ENCODE peak calls at places on chromosomes 12 and 14, in nine cellular contexts. One of them, this sample, is unnamed. For H3K4me1 and H3K9me3, the result is how much of the 10 kb centered on the place peaks cover.

GRCh38 chr12:71691504-71692129 is 5.7 kb downstream of the TMEM19 start:
- DNase-seq in psoas muscle: no peak
- DNase-seq in tibial nerve: no peak
- DNase-seq in cardiac muscle cell: no peak
- DNase-seq in adrenal gland: no peak
- DNase-seq in lower lobe of right lung: no peak
- DNase-seq in sigmoid colon: no peak
- DNase-seq in left ventricle myocardium inferior: no peak
- DNase-seq in OCI-LY7: peak
- DNase-seq in this sample: no peak

GRCh38 chr14:95255487-95255886 is 64.2 kb downstream of the CLMN start:
- DNase-seq in psoas muscle: peak
- DNase-seq in tibial nerve: peak
- DNase-seq in cardiac muscle cell: peak
- DNase-seq in adrenal gland: no peak
- DNase-seq in lower lobe of right lung: peak
- DNase-seq in sigmoid colon: no peak
- DNase-seq in left ventricle myocardium inferior: no peak
- DNase-seq in OCI-LY7: peak
- DNase-seq in this sample: peak

GRCh38 chr14:76917158-76917596 is 91.0 kb downstream of the LRRC74A start:
- DNase-seq in psoas muscle: peak
- DNase-seq in tibial nerve: no peak
- DNase-seq in cardiac muscle cell: peak
- DNase-seq in adrenal gland: peak
- DNase-seq in lower lobe of right lung: no peak
- DNase-seq in sigmoid colon: peak
- DNase-seq in left ventricle myocardium inferior: peak
- DNase-seq in OCI-LY7: peak
- DNase-seq in this sample: no peak

GRCh38 chr14:29814153-29815057 is 113.2 kb downstream of the PRKD1 start:
- DNase-seq in psoas muscle: peak
- DNase-seq in tibial nerve: no peak
- DNase-seq in cardiac muscle cell: no peak
- DNase-seq in adrenal gland: peak
- DNase-seq in lower lobe of right lung: no peak
- DNase-seq in sigmoid colon: peak
- DNase-seq in left ventricle myocardium inferior: peak
- DNase-seq in OCI-LY7: no peak
- DNase-seq in this sample: peak

GRCh38 chr14:104795781-104796681 is 483 bp upstream of the AKT1 start:
- DNase-seq in psoas muscle: peak
- DNase-seq in tibial nerve: peak
- DNase-seq in cardiac muscle cell: peak
- DNase-seq in adrenal gland: no peak
- DNase-seq in lower lobe of right lung: no peak
- DNase-seq in sigmoid colon: no peak
- DNase-seq in left ventricle myocardium inferior: peak
- DNase-seq in OCI-LY7: peak
- DNase-seq in this sample: peak

GRCh38 chr12:10197879-10198278 is 14.8 kb upstream of the GABARAPL1 start:
- DNase-seq in psoas muscle: no peak
- DNase-seq in tibial nerve: no peak
- DNase-seq in cardiac muscle cell: no peak
- DNase-seq in adrenal gland: no peak
- DNase-seq in lower lobe of right lung: no peak
- DNase-seq in sigmoid colon: no peak
- DNase-seq in left ventricle myocardium inferior: no peak
- DNase-seq in OCI-LY7: no peak
- DNase-seq in this sample: no peak

GRCh38 chr12:51023625-51024395 is 2.4 kb downstream of the SLC11A2 start:
- DNase-seq in psoas muscle: no peak
- DNase-seq in tibial nerve: no peak
- DNase-seq in cardiac muscle cell: no peak
- DNase-seq in adrenal gland: no peak
- DNase-seq in lower lobe of right lung: no peak
- DNase-seq in sigmoid colon: no peak
- DNase-seq in left ventricle myocardium inferior: no peak
- DNase-seq in OCI-LY7: no peak
- DNase-seq in this sample: no peak

GRCh38 chr12:114779647-114780046 is 95.7 kb upstream of the TBX3 start:
- DNase-seq in psoas muscle: no peak
- DNase-seq in tibial nerve: no peak
- DNase-seq in cardiac muscle cell: no peak
- DNase-seq in adrenal gland: no peak
- DNase-seq in lower lobe of right lung: no peak
- DNase-seq in sigmoid colon: no peak
- DNase-seq in left ventricle myocardium inferior: no peak
- DNase-seq in OCI-LY7: no peak
- DNase-seq in this sample: no peak

GRCh38 chr12:89252284-89252683 is 100.0 kb downstream of the DUSP6 start:
- DNase-seq in psoas muscle: no peak
- DNase-seq in tibial nerve: no peak
- DNase-seq in cardiac muscle cell: no peak
- DNase-seq in adrenal gland: no peak
- DNase-seq in lower lobe of right lung: no peak
- DNase-seq in sigmoid colon: no peak
- DNase-seq in left ventricle myocardium inferior: no peak
- DNase-seq in OCI-LY7: no peak
- DNase-seq in this sample: no peak

GRCh38 chr14:68690106-68690960 is 102.5 kb downstream of the ZFP36L1 start:
- DNase-seq in psoas muscle: no peak
- DNase-seq in tibial nerve: no peak
- DNase-seq in cardiac muscle cell: no peak
- DNase-seq in adrenal gland: no peak
- DNase-seq in lower lobe of right lung: no peak
- DNase-seq in sigmoid colon: peak
- DNase-seq in left ventricle myocardium inferior: no peak
- DNase-seq in OCI-LY7: no peak
- DNase-seq in this sample: no peak

GRCh38 chr14:68691031-68691864 is 101.6 kb downstream of the ZFP36L1 start:
- DNase-seq in psoas muscle: no peak
- DNase-seq in tibial nerve: no peak
- DNase-seq in cardiac muscle cell: no peak
- DNase-seq in adrenal gland: no peak
- DNase-seq in lower lobe of right lung: no peak
- DNase-seq in sigmoid colon: peak
- DNase-seq in left ventricle myocardium inferior: no peak
- DNase-seq in OCI-LY7: no peak
- DNase-seq in this sample: no peak

GRCh38 chr14:68693926-68694325 is 98.9 kb downstream of the ZFP36L1 start:
- DNase-seq in psoas muscle: no peak
- DNase-seq in tibial nerve: no peak
- DNase-seq in cardiac muscle cell: no peak
- DNase-seq in adrenal gland: no peak
- DNase-seq in lower lobe of right lung: no peak
- DNase-seq in sigmoid colon: no peak
- DNase-seq in left ventricle myocardium inferior: no peak
- DNase-seq in OCI-LY7: no peak
- DNase-seq in this sample: no peak

GRCh38 chr14:68692916-68693771 is 99.7 kb downstream of the ZFP36L1 start:
- DNase-seq in psoas muscle: no peak
- DNase-seq in tibial nerve: no peak
- DNase-seq in cardiac muscle cell: no peak
- DNase-seq in adrenal gland: no peak
- DNase-seq in lower lobe of right lung: no peak
- DNase-seq in sigmoid colon: peak
- DNase-seq in left ventricle myocardium inferior: no peak
- DNase-seq in OCI-LY7: no peak
- DNase-seq in this sample: no peak

DNA sequence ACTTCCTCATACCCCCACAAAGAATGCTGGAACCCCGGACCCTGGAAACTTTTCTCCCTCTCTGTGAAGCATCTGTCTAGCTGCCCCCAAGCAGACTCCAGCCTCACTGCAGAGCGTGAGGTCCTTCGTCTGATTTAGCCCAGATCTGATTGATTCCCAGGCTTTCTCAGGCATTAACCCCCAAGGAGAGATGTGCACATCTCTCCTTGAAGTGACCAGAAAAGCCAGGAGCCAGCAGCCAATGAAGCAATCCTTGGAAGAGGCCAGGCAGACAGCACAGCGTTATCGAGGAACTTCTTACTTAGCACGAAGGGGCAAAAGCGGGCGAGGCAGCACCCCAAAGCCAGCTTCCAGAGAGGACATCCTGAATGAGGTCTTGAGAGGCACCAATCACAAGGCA is 100.7 kb downstream of the ZFP36L1 start:
- DNase-seq in psoas muscle: no peak
- DNase-seq in tibial nerve: no peak
- DNase-seq in cardiac muscle cell: no peak
- DNase-seq in adrenal gland: no peak
- DNase-seq in lower lobe of right lung: no peak
- DNase-seq in sigmoid colon: peak
- DNase-seq in left ventricle myocardium inferior: no peak
- DNase-seq in OCI-LY7: no peak
- DNase-seq in this sample: no peak
- H3K4me1 ChIP-seq in psoas muscle: under half
- H3K4me1 ChIP-seq in tibial nerve: under half
- H3K4me1 ChIP-seq in cardiac muscle cell: under half
- H3K4me1 ChIP-seq in adrenal gland: under half
- H3K4me1 ChIP-seq in lower lobe of right lung: under half
- H3K4me1 ChIP-seq in sigmoid colon: under half
- H3K4me1 ChIP-seq in left ventricle myocardium inferior: under half
- H3K4me1 ChIP-seq in OCI-LY7: half or more
- H3K4me1 ChIP-seq in this sample: under half

DNA sequence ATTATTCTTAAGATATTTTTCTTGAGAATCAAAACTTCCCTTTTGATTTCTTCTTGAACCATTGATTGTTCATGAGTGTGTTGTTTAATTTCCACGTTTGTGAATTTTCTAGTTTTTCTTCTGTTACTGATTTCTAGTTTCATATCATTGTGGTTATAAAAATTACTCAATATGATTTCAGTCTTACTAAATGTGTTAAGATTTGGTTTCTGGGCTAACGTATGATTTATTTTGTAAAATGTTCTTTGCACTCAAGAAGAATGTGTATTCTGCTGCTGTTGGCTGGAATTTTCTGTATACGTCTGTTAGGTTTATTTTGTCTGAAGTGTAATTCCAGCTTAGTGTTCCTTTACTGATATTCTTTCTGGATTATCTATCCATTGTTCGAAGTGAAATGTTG is 24.7 kb downstream of the TRMT5 start:
- DNase-seq in psoas muscle: no peak
- DNase-seq in tibial nerve: no peak
- DNase-seq in cardiac muscle cell: no peak
- DNase-seq in adrenal gland: no peak
- DNase-seq in lower lobe of right lung: no peak
- DNase-seq in sigmoid colon: no peak
- DNase-seq in left ventricle myocardium inferior: no peak
- DNase-seq in OCI-LY7: no peak
- DNase-seq in this sample: no peak
- H3K9me3 ChIP-seq in psoas muscle: under half
- H3K9me3 ChIP-seq in tibial nerve: half or more
- H3K9me3 ChIP-seq in cardiac muscle cell: under half
- H3K9me3 ChIP-seq in adrenal gland: under half
- H3K9me3 ChIP-seq in lower lobe of right lung: under half
- H3K9me3 ChIP-seq in sigmoid colon: under half
- H3K9me3 ChIP-seq in left ventricle myocardium inferior: half or more
- H3K9me3 ChIP-seq in OCI-LY7: under half
- H3K9me3 ChIP-seq in this sample: under half

DNA sequence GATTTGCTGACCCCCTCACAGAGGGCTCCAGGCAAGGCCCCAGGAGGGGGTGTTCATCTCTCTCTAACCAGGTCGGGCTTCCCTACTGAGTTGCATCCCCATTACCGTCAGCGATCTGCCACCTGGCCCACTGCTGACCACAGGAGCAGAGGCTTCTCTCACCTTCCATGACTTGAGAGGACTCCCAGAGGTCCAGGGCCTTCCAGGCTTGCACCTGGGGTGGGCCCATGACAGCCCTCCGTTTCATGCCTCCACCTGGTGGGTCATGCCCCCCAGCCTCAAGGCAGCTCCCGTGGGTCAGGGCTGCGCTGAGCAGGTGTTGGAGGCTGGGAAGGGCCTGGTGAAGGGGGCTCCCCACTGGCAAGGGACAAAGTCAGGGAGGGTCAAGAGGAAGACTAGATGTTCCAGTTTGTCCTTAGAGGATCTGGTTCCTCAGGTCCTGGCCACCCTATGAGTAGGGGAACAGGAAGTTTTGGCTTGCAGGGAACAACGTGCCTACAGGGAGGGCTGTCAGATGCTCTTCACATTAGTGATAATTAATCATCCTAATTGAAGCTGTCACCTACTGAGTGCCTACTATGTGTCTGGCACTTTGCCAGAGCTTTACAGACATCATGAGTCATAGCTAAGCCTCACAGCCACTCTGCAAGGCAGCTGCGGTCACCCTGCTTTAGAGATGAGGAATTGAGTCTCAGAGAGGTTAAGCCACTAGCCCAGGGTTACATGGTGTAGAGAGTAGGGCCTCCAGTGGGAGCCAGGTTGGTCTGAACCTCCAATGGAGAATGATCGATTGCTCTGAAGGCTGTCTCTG is 13.8 kb downstream of the NFKBIA start:
- DNase-seq in psoas muscle: no peak
- DNase-seq in tibial nerve: no peak
- DNase-seq in cardiac muscle cell: peak
- DNase-seq in adrenal gland: no peak
- DNase-seq in lower lobe of right lung: no peak
- DNase-seq in sigmoid colon: no peak
- DNase-seq in left ventricle myocardium inferior: peak
- DNase-seq in OCI-LY7: no peak
- DNase-seq in this sample: no peak
- TF ChIP-seq CTCF in psoas muscle: no peak
- TF ChIP-seq CTCF in tibial nerve: no peak
- TF ChIP-seq CTCF in cardiac muscle cell: no peak
- TF ChIP-seq CTCF in adrenal gland: no peak
- TF ChIP-seq CTCF in lower lobe of right lung: no peak
- TF ChIP-seq CTCF in sigmoid colon: no peak
- TF ChIP-seq CTCF in left ventricle myocardium inferior: no peak
- TF ChIP-seq CTCF in OCI-LY7: no peak
- TF ChIP-seq CTCF in this sample: no peak

GRCh38 chr12:111431772-111432171 is 26.0 kb downstream of the SH2B3 start:
- DNase-seq in psoas muscle: no peak
- DNase-seq in tibial nerve: no peak
- DNase-seq in cardiac muscle cell: no peak
- DNase-seq in adrenal gland: no peak
- DNase-seq in lower lobe of right lung: no peak
- DNase-seq in sigmoid colon: no peak
- DNase-seq in left ventricle myocardium inferior: no peak
- DNase-seq in OCI-LY7: no peak
- DNase-seq in this sample: no peak
- H3K4me1 ChIP-seq in psoas muscle: half or more
- H3K4me1 ChIP-seq in tibial nerve: half or more
- H3K4me1 ChIP-seq in cardiac muscle cell: under half
- H3K4me1 ChIP-seq in adrenal gland: half or more
- H3K4me1 ChIP-seq in lower lobe of right lung: half or more
- H3K4me1 ChIP-seq in sigmoid colon: half or more
- H3K4me1 ChIP-seq in left ventricle myocardium inferior: half or more
- H3K4me1 ChIP-seq in OCI-LY7: half or more
- H3K4me1 ChIP-seq in this sample: half or more

GRCh38 chr12:126139355-126139754 is 1074.1 kb downstream of the AACS start:
- DNase-seq in psoas muscle: no peak
- DNase-seq in tibial nerve: no peak
- DNase-seq in cardiac muscle cell: no peak
- DNase-seq in adrenal gland: no peak
- DNase-seq in lower lobe of right lung: no peak
- DNase-seq in sigmoid colon: no peak
- DNase-seq in left ventricle myocardium inferior: no peak
- DNase-seq in OCI-LY7: no peak
- DNase-seq in this sample: no peak
- H3K9me3 ChIP-seq in psoas muscle: under half
- H3K9me3 ChIP-seq in tibial nerve: half or more
- H3K9me3 ChIP-seq in cardiac muscle cell: under half
- H3K9me3 ChIP-seq in adrenal gland: under half
- H3K9me3 ChIP-seq in lower lobe of right lung: under half
- H3K9me3 ChIP-seq in sigmoid colon: under half
- H3K9me3 ChIP-seq in left ventricle myocardium inferior: half or more
- H3K9me3 ChIP-seq in OCI-LY7: under half
- H3K9me3 ChIP-seq in this sample: under half

GRCh38 chr12:124388679-124389536 is 94.0 kb downstream of the RFLNA start:
- DNase-seq in psoas muscle: peak
- DNase-seq in tibial nerve: peak
- DNase-seq in cardiac muscle cell: peak
- DNase-seq in adrenal gland: peak
- DNase-seq in lower lobe of right lung: peak
- DNase-seq in sigmoid colon: peak
- DNase-seq in left ventricle myocardium inferior: peak
- DNase-seq in OCI-LY7: no peak
- DNase-seq in this sample: peak
- TF ChIP-seq CTCF in psoas muscle: no peak
- TF ChIP-seq CTCF in tibial nerve: peak
- TF ChIP-seq CTCF in cardiac muscle cell: no peak
- TF ChIP-seq CTCF in adrenal gland: no peak
- TF ChIP-seq CTCF in lower lobe of right lung: peak
- TF ChIP-seq CTCF in sigmoid colon: no peak
- TF ChIP-seq CTCF in left ventricle myocardium inferior: no peak
- TF ChIP-seq CTCF in OCI-LY7: no peak
- TF ChIP-seq CTCF in this sample: no peak

This sample was measured in heart right ventricle.